ENCODE peak calls at places on chromosomes 4 and X, in eight cellular contexts. P, A, H, Y, B, R, S and N are unnamed samples. For H3K4me1 and H3K27me3, the result is how much of the 10 kb centered on the place peaks cover.

GRCh38 chrX:73213734-73214133 is 917 bp downstream of the NAP1L2 start:
- DNase-seq in P (no peak), A (no peak), H (no peak), Y (no peak), B (no peak), R (no peak), S (no peak), N (no peak)

GRCh38 chr4:169902658-169903345 is 123.4 kb downstream of the MFAP3L start:
- DNase-seq in P (no peak), A (no peak), H (no peak), Y (no peak), B (peak), R (no peak), S (no peak), N (no peak)

GRCh38 chr4:38075370-38076152 is 115.4 kb downstream of the PTTG2 start:
- DNase-seq in P (peak), A (no peak), H (no peak), Y (no peak), B (no peak), R (no peak), S (no peak), N (no peak)

GRCh38 chr4:44438687-44439086 is 9.9 kb downstream of the KCTD8 start:
- DNase-seq in P (no peak), A (no peak), H (no peak), Y (no peak), B (peak), R (no peak), S (no peak), N (no peak)

GRCh38 chrX:152405561-152405960 is 45.6 kb downstream of the GABRA3 start:
- DNase-seq in P (peak), A (no peak), H (no peak), Y (peak), B (peak), R (no peak), S (no peak), N (no peak)

GRCh38 chr4:1047976-1048780 is 36.8 kb downstream of the FGFRL1 start:
- DNase-seq in P (no peak), A (no peak), H (peak), Y (peak), B (no peak), R (no peak), S (peak), N (peak)

GRCh38 chr4:182015893-182016292 is 227.3 kb upstream of the TENM3 start:
- DNase-seq in P (peak), A (no peak), H (no peak), Y (no peak), B (no peak), R (no peak), S (no peak), N (no peak)

GRCh38 chrX:79325263-79325958 is 41.7 kb downstream of the ITM2A start:
- DNase-seq in P (no peak), A (no peak), H (no peak), Y (peak), B (peak), R (no peak), S (no peak), N (no peak)

GRCh38 chr4:108762559-108763225 is at the start of gene ETNPPL:
- DNase-seq in P (peak), A (no peak), H (no peak), Y (peak), B (peak), R (no peak), S (no peak), N (peak)

GRCh38 chr4:165415910-165416309 is 37.1 kb downstream of the CPE start:
- DNase-seq in P (no peak), A (no peak), H (no peak), Y (no peak), B (no peak), R (no peak), S (no peak), N (no peak)

GRCh38 chr4:5451243-5451642 is 257.1 kb downstream of the EVC2 start:
- DNase-seq in P (no peak), A (no peak), H (peak), Y (no peak), B (no peak), R (no peak), S (no peak), N (no peak)

GRCh38 chr4:5448286-5448685 is 260.1 kb downstream of the EVC2 start:
- DNase-seq in P (no peak), A (no peak), H (peak), Y (no peak), B (no peak), R (no peak), S (no peak), N (no peak)

GRCh38 chr4:5452156-5452555 is 256.2 kb downstream of the EVC2 start:
- DNase-seq in P (no peak), A (no peak), H (peak), Y (no peak), B (no peak), R (no peak), S (no peak), N (no peak)

GRCh38 chr4:5444918-5445517 is 263.3 kb downstream of the EVC2 start:
- DNase-seq in P (no peak), A (no peak), H (peak), Y (no peak), B (no peak), R (no peak), S (no peak), N (no peak)

GRCh38 chr4:5446595-5446994 is 261.8 kb downstream of the EVC2 start:
- DNase-seq in P (no peak), A (no peak), H (peak), Y (no peak), B (no peak), R (no peak), S (no peak), N (no peak)
- H3K4me1 ChIP-seq in P (under half), A (under half), H (under half), Y (under half), B (under half), R (under half), S (under half), N (under half)

GRCh38 chr4:94577136-94577535 is 125.4 kb downstream of the PDLIM5 start:
- DNase-seq in P (peak), A (no peak), H (no peak), Y (peak), B (peak), R (no peak), S (peak), N (peak)
- H3K27ac ChIP-seq in P (peak), A (no peak), H (peak), Y (no peak), B (no peak), R (no peak), S (no peak), N (no peak)

GRCh38 chr4:89307185-89307445 is 485 bp downstream of the GPRIN3 start:
- DNase-seq in P (no peak), A (no peak), H (no peak), Y (no peak), B (no peak), R (no peak), S (no peak), N (no peak)
- H3K27me3 ChIP-seq in P (under half), A (under half), H (under half), Y (under half), B (under half), R (under half), S (under half), N (under half)

GRCh38 chr4:10107111-10108091 is 9.2 kb downstream of the WDR1 start:
- DNase-seq in P (peak), A (no peak), H (no peak), Y (no peak), B (no peak), R (no peak), S (no peak), N (no peak)

GRCh38 chr4:10108391-10108790 is 8.2 kb downstream of the WDR1 start:
- DNase-seq in P (no peak), A (no peak), H (no peak), Y (no peak), B (no peak), R (no peak), S (no peak), N (peak)

GRCh38 chr4:10111067-10111801 is 5.4 kb downstream of the WDR1 start:
- DNase-seq in P (no peak), A (no peak), H (no peak), Y (peak), B (no peak), R (no peak), S (no peak), N (no peak)

GRCh38 chr4:10109995-10110670 is 6.5 kb downstream of the WDR1 start:
- DNase-seq in P (no peak), A (no peak), H (no peak), Y (peak), B (no peak), R (no peak), S (no peak), N (peak)

DNA sequence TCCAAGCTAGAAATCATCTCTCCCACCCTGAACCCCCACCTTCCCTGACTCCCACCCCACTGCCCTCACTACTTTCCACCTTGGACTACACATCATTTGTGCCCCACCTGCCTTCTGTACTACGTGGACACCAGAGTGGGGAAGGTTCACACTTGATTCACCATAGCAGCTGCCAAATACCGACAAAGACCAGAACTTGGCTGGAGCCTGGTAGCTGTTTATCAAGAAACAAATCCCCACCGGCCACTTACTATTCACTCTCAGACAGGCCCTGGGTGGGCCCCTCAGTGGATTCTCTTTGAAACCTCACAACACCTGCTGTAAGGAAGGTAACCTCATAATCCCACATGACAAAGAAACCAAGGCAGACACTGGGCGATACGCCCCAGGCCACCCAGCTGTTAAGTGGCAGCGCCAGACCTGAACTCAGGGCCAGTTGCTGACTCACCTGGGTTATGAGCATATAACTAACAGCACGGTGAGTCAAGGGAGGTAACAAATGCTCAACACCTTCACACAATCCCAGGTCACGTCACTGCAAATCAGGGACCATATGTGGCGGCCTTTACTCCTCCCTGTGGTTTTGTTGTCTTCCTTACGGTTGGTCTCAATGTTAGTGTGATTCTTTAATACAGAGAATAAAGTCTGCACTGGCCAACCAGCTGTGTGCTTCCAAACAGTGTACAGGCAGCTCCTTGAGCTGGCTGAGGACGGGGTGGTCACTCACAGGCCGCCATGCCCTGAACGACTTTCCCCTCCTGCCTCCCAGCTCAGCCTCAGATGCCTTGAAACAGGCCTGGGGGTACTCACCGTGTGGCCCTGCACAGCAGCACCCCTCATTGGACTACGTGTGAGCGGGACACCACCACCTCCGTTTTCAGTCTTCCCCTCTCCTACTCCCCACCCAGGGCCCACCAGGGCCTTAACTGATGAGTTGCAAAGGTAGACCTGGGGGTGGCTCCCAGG is 7.5 kb downstream of the WDR1 start:
- DNase-seq in P (peak), A (no peak), H (no peak), Y (no peak), B (no peak), R (peak), S (no peak), N (no peak)
- H3K4me1 ChIP-seq in P (under half), A (half or more), H (half or more), Y (under half), B (under half), R (half or more), S (under half), N (under half)

DNA sequence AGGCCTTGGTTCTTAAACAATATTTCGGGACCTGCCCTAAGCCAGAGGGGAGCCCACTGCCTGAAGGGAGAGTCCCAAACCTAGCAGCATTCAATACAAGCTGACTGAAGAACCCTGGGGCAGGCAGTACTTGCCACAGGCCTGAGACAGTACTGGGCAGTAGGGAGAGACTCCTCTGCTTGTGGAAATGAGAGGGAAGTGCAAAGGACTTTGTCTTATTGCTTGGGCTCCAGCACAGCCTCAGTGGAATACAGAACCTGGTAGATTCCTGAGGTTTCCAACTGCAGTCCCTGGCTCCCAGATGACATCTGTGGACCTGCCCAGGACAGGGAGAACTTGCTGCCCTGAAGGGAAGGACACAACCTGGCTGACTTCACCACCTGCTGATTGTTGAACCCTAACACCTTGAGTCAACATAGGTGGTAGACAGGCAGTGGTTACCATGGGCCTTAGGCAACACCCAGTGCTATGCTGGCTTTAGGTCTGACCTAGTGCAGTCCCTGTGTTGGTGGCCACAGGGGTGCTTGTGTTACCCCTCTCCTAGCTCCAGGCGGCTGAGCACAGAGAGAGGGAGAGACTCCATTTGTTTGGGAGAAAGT is 20.3 kb upstream of the ABCG2 start:
- DNase-seq in P (no peak), A (no peak), H (no peak), Y (no peak), B (peak), R (no peak), S (no peak), N (no peak)
- H3K27ac ChIP-seq in P (no peak), A (no peak), H (no peak), Y (no peak), B (peak), R (no peak), S (no peak), N (no peak)